ENCODE peak calls at places on chromosomes 11 and 22, in four cellular contexts. E, H, K and T are unnamed samples.
A peak's percentile ranks its signal among the peaks of the same experiment; 100 is the strongest.

GRCh38 chr11:26946209-26946828 is 47.6 kb upstream of the FIBIN start:
- DNase-seq in E (no peak), H (no peak), K (no peak), T (no peak)

GRCh38 chr11:83306385-83307080 is 20.4 kb upstream of the CCDC90B start:
- DNase-seq in E (no peak), H (no peak), K (no peak), T (no peak)

GRCh38 chr11:87020764-87021365 is 16.9 kb upstream of the TMEM135 start:
- DNase-seq in E (no peak), H (no peak), K (no peak), T (peak; percentile 49)

GRCh38 chr22:32281092-32281491 is 25.9 kb upstream of the SLC5A4 start:
- DNase-seq in E (no peak), H (no peak), K (no peak), T (no peak)

GRCh38 chr11:134949716-134950115 is 537.7 kb upstream of the B3GAT1 start:
- DNase-seq in E (no peak), H (no peak), K (no peak), T (no peak)

GRCh38 chr11:9577032-9577431 is 3.6 kb downstream of the WEE1 start:
- DNase-seq in E (no peak), H (no peak), K (no peak), T (no peak)

GRCh38 chr11:112348480-112349029 is 87.9 kb upstream of the PLET1 start:
- DNase-seq in E (no peak), H (no peak), K (no peak), T (no peak)

GRCh38 chr11:96055706-96056387 is 131.9 kb upstream of the MTMR2 start:
- DNase-seq in E (peak; percentile 83), H (no peak), K (no peak), T (peak; percentile 60)

GRCh38 chr22:25067851-25068421 is 115.4 kb downstream of the KIAA1671 start:
- DNase-seq in E (no peak), H (peak; percentile 92), K (no peak), T (no peak)

GRCh38 chr22:36299911-36300310 is 47.0 kb downstream of the APOL1 start:
- DNase-seq in E (no peak), H (no peak), K (no peak), T (no peak)

GRCh38 chr22:44931077-44931540 is 78.7 kb downstream of the PHF21B start:
- DNase-seq in E (no peak), H (no peak), K (peak; percentile 19), T (no peak)

GRCh38 chr22:28314959-28315358 is 364.7 kb downstream of the TTC28 start:
- DNase-seq in E (no peak), H (no peak), K (no peak), T (no peak)

GRCh38 chr11:69869311-69869939 is 50.2 kb upstream of the FGF3 start:
- DNase-seq in E (no peak), H (no peak), K (no peak), T (no peak)

GRCh38 chr11:66768818-66769217 is 39.8 kb upstream of the SPTBN2 start:
- DNase-seq in E (no peak), H (no peak), K (no peak), T (no peak)

GRCh38 chr11:47179655-47179991 is 2.9 kb upstream of the ARFGAP2 start:
- DNase-seq in E (peak; percentile 53), H (peak; percentile 35), K (peak; percentile 62), T (peak; percentile 18)

GRCh38 chr11:68206211-68206610 is 6.9 kb downstream of the KMT5B start:
- DNase-seq in E (peak; percentile 91), H (peak; percentile 61), K (peak; percentile 76), T (peak; percentile 35)

GRCh38 chr11:44777537-44778199 is 50.9 kb downstream of the TSPAN18 start:
- DNase-seq in E (no peak), H (no peak), K (no peak), T (no peak)

GRCh38 chr11:2762451-2762850 is 62.7 kb upstream of the KCNQ1OT1 start:
- DNase-seq in E (no peak), H (no peak), K (no peak), T (no peak)

GRCh38 chr11:110971110-110971509 is 258.9 kb upstream of the ARHGAP20 start:
- DNase-seq in E (peak; percentile 16), H (no peak), K (no peak), T (no peak)

GRCh38 chr22:48427731-48428211 is 1399.9 kb downstream of the BRD1 start:
- DNase-seq in E (no peak), H (no peak), K (no peak), T (no peak)

GRCh38 chr11:65791719-65792213 is 4.9 kb downstream of the OVOL1 start:
- DNase-seq in E (peak; percentile 77), H (no peak), K (no peak), T (no peak)

GRCh38 chr11:41579546-41579945 is 120.1 kb upstream of the LRRC4C start:
- DNase-seq in E (no peak), H (no peak), K (no peak), T (no peak)

GRCh38 chr22:46299101-46299500 is 2.4 kb downstream of the GTSE1 start:
- DNase-seq in E (no peak), H (no peak), K (no peak), T (no peak)

GRCh38 chr11:83975984-83976383 is 689.8 kb upstream of the CCDC90B start:
- DNase-seq in E (no peak), H (no peak), K (no peak), T (no peak)

GRCh38 chr11:4611986-4612385 is 4.0 kb upstream of the TRIM68 start:
- DNase-seq in E (no peak), H (no peak), K (no peak), T (no peak)

GRCh38 chr22:23068832-23069385 is 1.4 kb upstream of the GNAZ start:
- DNase-seq in E (no peak), H (no peak), K (no peak), T (no peak)

GRCh38 chr11:34641981-34642380 is 21.1 kb downstream of the EHF start:
- DNase-seq in E (peak; percentile 49), H (no peak), K (no peak), T (no peak)

GRCh38 chr22:35258144-35258988 is 1.1 kb downstream of the HMGXB4 start:
- DNase-seq in E (peak; percentile 25), H (no peak), K (peak; percentile 24), T (peak; percentile 46)

GRCh38 chr11:69398529-69399492 is 82.7 kb upstream of the LINC01488 start:
- DNase-seq in E (no peak), H (no peak), K (peak; percentile 45), T (no peak)

GRCh38 chr22:47029244-47030001 is 267.0 kb downstream of the TBC1D22A start:
- DNase-seq in E (no peak), H (no peak), K (no peak), T (no peak)

GRCh38 chr11:2462092-2462985 is 17.5 kb downstream of the KCNQ1 start:
- DNase-seq in E (no peak), H (no peak), K (no peak), T (no peak)

GRCh38 chr22:26188341-26188740 is 19.1 kb downstream of the SEZ6L start:
- DNase-seq in E (no peak), H (no peak), K (no peak), T (no peak)

GRCh38 chr11:55697817-55698216 is 35.8 kb downstream of the OR4C6 start:
- DNase-seq in E (no peak), H (no peak), K (no peak), T (no peak)

GRCh38 chr11:94175545-94175944 is 46.9 kb downstream of the PANX1 start:
- DNase-seq in E (no peak), H (no peak), K (no peak), T (no peak)

GRCh38 chr22:42313804-42314581 is 43.5 kb upstream of the TCF20 start:
- DNase-seq in E (peak; percentile 77), H (peak; percentile 59), K (peak; percentile 90), T (peak; percentile 37)

DNA sequence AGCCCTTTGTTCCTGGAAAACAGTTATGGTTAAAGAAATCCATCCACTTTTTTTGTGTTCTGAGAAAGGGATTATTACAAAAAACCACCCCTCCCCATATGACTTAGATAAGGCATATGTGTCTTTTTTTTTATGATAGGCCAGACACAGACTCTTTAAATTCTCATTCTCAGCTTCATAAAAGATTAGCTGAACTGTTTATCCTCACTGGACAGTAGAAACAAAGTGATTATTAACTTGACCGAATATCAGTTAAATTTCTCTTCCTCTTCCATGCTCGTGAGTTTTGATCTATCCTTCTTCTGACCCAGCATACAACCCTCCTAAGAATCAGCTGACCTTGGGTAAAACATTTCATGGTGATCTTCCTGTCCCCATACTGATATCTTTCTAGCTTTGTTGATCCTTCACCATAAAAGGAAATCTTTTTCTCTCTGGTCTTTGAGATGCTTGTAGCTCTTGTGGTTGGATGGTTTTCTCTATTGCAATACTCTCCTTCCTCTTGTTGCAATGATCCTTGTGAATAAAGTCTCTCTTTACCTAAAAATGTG is 26.2 kb downstream of the OR2AG2 start:
- DNase-seq in E (no peak), H (no peak), K (no peak), T (no peak)
- H3K4me1 ChIP-seq in E (no peaks in the 10 kb centered on the region), H (peaks cover 23% of the 10 kb centered on the region), K (no peaks in the 10 kb centered on the region), T (no peaks in the 10 kb centered on the region)

DNA sequence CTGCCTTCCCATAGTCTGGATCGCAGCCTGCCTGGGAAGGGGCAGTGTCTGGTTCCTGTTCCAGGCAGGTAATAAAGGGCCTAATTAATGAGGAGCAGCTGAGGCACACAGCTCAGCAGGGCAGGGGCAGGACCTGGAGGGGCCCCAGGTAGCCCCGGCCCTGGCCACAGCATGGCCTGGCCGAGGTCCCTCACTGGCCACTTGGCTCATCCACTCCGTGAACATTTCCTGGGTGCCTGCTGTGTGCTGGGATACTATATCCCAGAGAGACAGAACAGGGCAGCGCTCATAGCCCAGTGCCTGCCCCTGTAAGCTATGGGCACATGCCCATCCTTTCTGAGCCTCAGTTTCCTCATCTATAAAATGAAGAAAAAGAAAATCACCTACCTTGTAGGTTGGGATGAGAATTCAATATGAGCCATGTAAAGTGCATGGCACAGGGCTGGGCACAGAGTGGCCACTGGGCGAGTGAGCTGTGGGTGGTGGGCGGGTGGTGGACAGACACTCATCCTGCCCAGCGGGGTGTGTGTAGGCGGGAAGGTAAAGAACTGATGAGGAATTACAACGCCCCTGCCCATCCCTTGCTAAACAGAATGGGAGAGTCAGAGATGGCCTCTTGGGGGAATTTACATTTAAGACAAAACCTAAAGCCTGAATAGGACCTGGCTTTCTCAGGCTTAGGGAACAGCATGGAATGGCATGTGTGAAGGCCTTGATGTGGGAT is 9.2 kb downstream of the MYRF start:
- DNase-seq in E (no peak), H (no peak), K (no peak), T (no peak)
- H3K4me1 ChIP-seq in E (peaks cover 5% of the 10 kb centered on the region), H (no peaks in the 10 kb centered on the region), K (peaks cover 79% of the 10 kb centered on the region), T (no peaks in the 10 kb centered on the region)

GRCh38 chr11:1302041-1302460 is 7.4 kb downstream of the TOLLIP start:
- DNase-seq in E (no peak), H (no peak), K (no peak), T (no peak)
- H3K4me1 ChIP-seq in E (peaks cover 18% of the 10 kb centered on the region), H (peaks cover under 1% of the 10 kb centered on the region), K (peaks cover 67% of the 10 kb centered on the region), T (no peaks in the 10 kb centered on the region)

DNA sequence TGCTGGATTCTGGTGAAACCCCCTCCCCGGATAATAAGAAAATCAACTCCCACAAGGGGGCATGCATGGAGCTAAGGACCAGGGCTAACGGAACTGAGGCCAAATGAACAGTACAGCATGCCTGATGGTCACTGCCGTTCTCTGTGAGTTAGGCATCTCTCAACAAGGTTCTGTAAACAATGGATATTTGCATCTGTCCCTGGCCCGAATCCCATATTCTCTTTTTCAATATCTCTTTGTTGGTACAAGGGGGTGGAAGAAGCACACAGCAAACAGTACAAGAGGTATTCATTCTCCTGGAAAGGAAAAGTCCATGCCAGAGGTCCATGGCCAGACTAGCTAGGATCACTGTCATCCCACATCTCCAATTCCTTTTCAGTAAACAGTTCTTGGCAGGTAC is 32.2 kb upstream of the APOA1 start:
- DNase-seq in E (no peak), H (no peak), K (no peak), T (no peak)
- H3K4me1 ChIP-seq in E (peaks cover 19% of the 10 kb centered on the region), H (no peaks in the 10 kb centered on the region), K (no peaks in the 10 kb centered on the region), T (no peaks in the 10 kb centered on the region)